ENCODE peak calls at places on chromosomes 11 and 22, in six cellular contexts. One of them, this sample, is unnamed. For H3K9me3, the result is how much of the 10 kb centered on the place peaks cover.

GRCh38 chr11:58527429-58527828 is 19.5 kb upstream of the OR5B21 start:
- DNase-seq in Peyer's patch: no peak
- DNase-seq in mesenchymal stem cell: no peak
- DNase-seq in CD4-positive, CD25-positive, alpha-beta regulatory T cell: no peak
- DNase-seq in CD8-positive, alpha-beta T cell: no peak
- DNase-seq in tibial nerve: no peak
- DNase-seq in this sample: no peak

GRCh38 chr11:31236052-31236652 is 133.4 kb downstream of the DCDC1 start:
- DNase-seq in Peyer's patch: no peak
- DNase-seq in mesenchymal stem cell: peak
- DNase-seq in CD4-positive, CD25-positive, alpha-beta regulatory T cell: no peak
- DNase-seq in CD8-positive, alpha-beta T cell: no peak
- DNase-seq in tibial nerve: no peak
- DNase-seq in this sample: no peak

GRCh38 chr11:115624065-115624464 is 119.8 kb upstream of the CADM1 start:
- DNase-seq in Peyer's patch: no peak
- DNase-seq in mesenchymal stem cell: peak
- DNase-seq in CD4-positive, CD25-positive, alpha-beta regulatory T cell: no peak
- DNase-seq in CD8-positive, alpha-beta T cell: no peak
- DNase-seq in tibial nerve: no peak
- DNase-seq in this sample: no peak

GRCh38 chr22:40040927-40041326 is 46.2 kb downstream of the FAM83F start:
- DNase-seq in Peyer's patch: no peak
- DNase-seq in mesenchymal stem cell: peak
- DNase-seq in CD4-positive, CD25-positive, alpha-beta regulatory T cell: no peak
- DNase-seq in CD8-positive, alpha-beta T cell: no peak
- DNase-seq in tibial nerve: peak
- DNase-seq in this sample: no peak

GRCh38 chr11:26649884-26650283 is 72.0 kb downstream of the SLC5A12 start:
- DNase-seq in Peyer's patch: no peak
- DNase-seq in mesenchymal stem cell: peak
- DNase-seq in CD4-positive, CD25-positive, alpha-beta regulatory T cell: no peak
- DNase-seq in CD8-positive, alpha-beta T cell: no peak
- DNase-seq in tibial nerve: no peak
- DNase-seq in this sample: no peak

GRCh38 chr22:20571531-20572007 is 64.2 kb downstream of the MED15 start:
- DNase-seq in Peyer's patch: no peak
- DNase-seq in mesenchymal stem cell: peak
- DNase-seq in CD4-positive, CD25-positive, alpha-beta regulatory T cell: peak
- DNase-seq in CD8-positive, alpha-beta T cell: peak
- DNase-seq in tibial nerve: no peak
- DNase-seq in this sample: peak

GRCh38 chr11:35619754-35620640 is 1.7 kb downstream of the FJX1 start:
- DNase-seq in Peyer's patch: peak
- DNase-seq in mesenchymal stem cell: peak
- DNase-seq in CD4-positive, CD25-positive, alpha-beta regulatory T cell: no peak
- DNase-seq in CD8-positive, alpha-beta T cell: no peak
- DNase-seq in tibial nerve: no peak
- DNase-seq in this sample: no peak

GRCh38 chr11:66472054-66472453 is 5.3 kb downstream of the PELI3 start:
- DNase-seq in Peyer's patch: no peak
- DNase-seq in mesenchymal stem cell: no peak
- DNase-seq in CD4-positive, CD25-positive, alpha-beta regulatory T cell: no peak
- DNase-seq in CD8-positive, alpha-beta T cell: no peak
- DNase-seq in tibial nerve: no peak
- DNase-seq in this sample: no peak

GRCh38 chr22:36606114-36606513 is 77.1 kb upstream of the EIF3D start:
- DNase-seq in Peyer's patch: no peak
- DNase-seq in mesenchymal stem cell: no peak
- DNase-seq in CD4-positive, CD25-positive, alpha-beta regulatory T cell: no peak
- DNase-seq in CD8-positive, alpha-beta T cell: no peak
- DNase-seq in tibial nerve: no peak
- DNase-seq in this sample: no peak

GRCh38 chr11:10488581-10489443 is 33.7 kb downstream of the AMPD3 start:
- DNase-seq in Peyer's patch: peak
- DNase-seq in mesenchymal stem cell: no peak
- DNase-seq in CD4-positive, CD25-positive, alpha-beta regulatory T cell: peak
- DNase-seq in CD8-positive, alpha-beta T cell: no peak
- DNase-seq in tibial nerve: no peak
- DNase-seq in this sample: no peak

GRCh38 chr11:133948711-133949110 is 8.1 kb downstream of the IGSF9B start:
- DNase-seq in Peyer's patch: no peak
- DNase-seq in mesenchymal stem cell: no peak
- DNase-seq in CD4-positive, CD25-positive, alpha-beta regulatory T cell: no peak
- DNase-seq in CD8-positive, alpha-beta T cell: no peak
- DNase-seq in tibial nerve: no peak
- DNase-seq in this sample: no peak

GRCh38 chr22:46998346-46998745 is 235.9 kb downstream of the TBC1D22A start:
- DNase-seq in Peyer's patch: no peak
- DNase-seq in mesenchymal stem cell: no peak
- DNase-seq in CD4-positive, CD25-positive, alpha-beta regulatory T cell: no peak
- DNase-seq in CD8-positive, alpha-beta T cell: no peak
- DNase-seq in tibial nerve: no peak
- DNase-seq in this sample: no peak

GRCh38 chr11:107787733-107788132 is 70.9 kb downstream of the SLC35F2 start:
- DNase-seq in Peyer's patch: no peak
- DNase-seq in mesenchymal stem cell: no peak
- DNase-seq in CD4-positive, CD25-positive, alpha-beta regulatory T cell: no peak
- DNase-seq in CD8-positive, alpha-beta T cell: no peak
- DNase-seq in tibial nerve: no peak
- DNase-seq in this sample: no peak

GRCh38 chr11:115996125-115996807 is 492.1 kb upstream of the CADM1 start:
- DNase-seq in Peyer's patch: no peak
- DNase-seq in mesenchymal stem cell: no peak
- DNase-seq in CD4-positive, CD25-positive, alpha-beta regulatory T cell: no peak
- DNase-seq in CD8-positive, alpha-beta T cell: no peak
- DNase-seq in tibial nerve: no peak
- DNase-seq in this sample: no peak

GRCh38 chr22:45430871-45431270 is 17.4 kb downstream of the RIBC2 start:
- DNase-seq in Peyer's patch: peak
- DNase-seq in mesenchymal stem cell: no peak
- DNase-seq in CD4-positive, CD25-positive, alpha-beta regulatory T cell: no peak
- DNase-seq in CD8-positive, alpha-beta T cell: no peak
- DNase-seq in tibial nerve: no peak
- DNase-seq in this sample: no peak

GRCh38 chr11:72306186-72306585 is 62.2 kb upstream of the PHOX2A start:
- DNase-seq in Peyer's patch: no peak
- DNase-seq in mesenchymal stem cell: no peak
- DNase-seq in CD4-positive, CD25-positive, alpha-beta regulatory T cell: no peak
- DNase-seq in CD8-positive, alpha-beta T cell: no peak
- DNase-seq in tibial nerve: no peak
- DNase-seq in this sample: no peak

GRCh38 chr11:123238297-123238696 is 43.2 kb upstream of the CLMP start:
- DNase-seq in Peyer's patch: no peak
- DNase-seq in mesenchymal stem cell: no peak
- DNase-seq in CD4-positive, CD25-positive, alpha-beta regulatory T cell: no peak
- DNase-seq in CD8-positive, alpha-beta T cell: no peak
- DNase-seq in tibial nerve: peak
- DNase-seq in this sample: no peak

GRCh38 chr11:27545946-27546345 is 39.4 kb upstream of the LIN7C start:
- DNase-seq in Peyer's patch: no peak
- DNase-seq in mesenchymal stem cell: no peak
- DNase-seq in CD4-positive, CD25-positive, alpha-beta regulatory T cell: no peak
- DNase-seq in CD8-positive, alpha-beta T cell: no peak
- DNase-seq in tibial nerve: no peak
- DNase-seq in this sample: no peak

GRCh38 chr11:71112990-71113389 is 139.4 kb downstream of the SHANK2 start:
- DNase-seq in Peyer's patch: no peak
- DNase-seq in mesenchymal stem cell: no peak
- DNase-seq in CD4-positive, CD25-positive, alpha-beta regulatory T cell: no peak
- DNase-seq in CD8-positive, alpha-beta T cell: no peak
- DNase-seq in tibial nerve: no peak
- DNase-seq in this sample: no peak

DNA sequence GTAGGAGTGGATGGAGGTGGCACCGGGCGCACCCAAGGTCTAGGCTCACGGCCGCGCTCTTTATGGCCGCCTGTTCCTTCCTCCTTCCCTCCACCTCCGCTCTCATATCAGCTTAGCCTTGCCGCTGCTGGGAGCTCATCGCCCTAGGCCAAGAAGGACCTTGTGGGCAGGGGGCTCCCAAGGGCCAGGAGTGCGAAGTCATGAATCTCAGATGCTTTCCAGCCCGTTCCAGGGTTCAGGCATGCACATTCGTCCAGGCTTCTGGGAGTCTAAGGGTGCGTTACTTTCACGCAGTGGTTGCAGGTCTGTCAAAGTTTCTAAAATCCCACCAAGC is 4.1 kb upstream of the GALR3 start:
- DNase-seq in Peyer's patch: no peak
- DNase-seq in mesenchymal stem cell: no peak
- DNase-seq in CD4-positive, CD25-positive, alpha-beta regulatory T cell: no peak
- DNase-seq in CD8-positive, alpha-beta T cell: no peak
- DNase-seq in tibial nerve: no peak
- DNase-seq in this sample: no peak
- H3K4me3 ChIP-seq in Peyer's patch: no peak
- H3K4me3 ChIP-seq in mesenchymal stem cell: peak
- H3K4me3 ChIP-seq in CD4-positive, CD25-positive, alpha-beta regulatory T cell: no peak
- H3K4me3 ChIP-seq in CD8-positive, alpha-beta T cell: peak
- H3K4me3 ChIP-seq in tibial nerve: peak
- H3K4me3 ChIP-seq in this sample: peak

DNA sequence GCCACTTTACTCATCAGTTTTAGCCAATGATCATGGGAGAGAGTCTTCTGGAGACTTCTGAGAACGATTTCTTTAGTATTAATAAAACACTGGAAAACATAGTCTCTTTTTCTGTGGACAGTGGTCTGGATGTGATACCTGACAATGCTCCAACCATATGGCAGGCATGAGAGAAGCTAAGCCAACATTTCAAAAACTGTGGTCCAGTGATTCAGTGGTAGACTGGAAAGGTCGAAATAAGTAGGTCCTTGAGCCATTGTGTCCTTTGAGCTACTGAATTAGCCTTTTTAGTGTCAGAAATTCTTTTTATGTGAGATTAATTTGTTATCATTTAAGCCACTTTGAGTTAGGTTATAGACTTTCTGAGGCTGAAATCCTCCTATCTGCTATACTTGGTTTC is 197.7 kb upstream of the CTSC start:
- DNase-seq in Peyer's patch: no peak
- DNase-seq in mesenchymal stem cell: peak
- DNase-seq in CD4-positive, CD25-positive, alpha-beta regulatory T cell: no peak
- DNase-seq in CD8-positive, alpha-beta T cell: no peak
- DNase-seq in tibial nerve: no peak
- DNase-seq in this sample: no peak
- H3K27ac ChIP-seq in Peyer's patch: no peak
- H3K27ac ChIP-seq in mesenchymal stem cell: no peak
- H3K27ac ChIP-seq in CD4-positive, CD25-positive, alpha-beta regulatory T cell: no peak
- H3K27ac ChIP-seq in CD8-positive, alpha-beta T cell: no peak
- H3K27ac ChIP-seq in tibial nerve: no peak
- H3K27ac ChIP-seq in this sample: no peak

DNA sequence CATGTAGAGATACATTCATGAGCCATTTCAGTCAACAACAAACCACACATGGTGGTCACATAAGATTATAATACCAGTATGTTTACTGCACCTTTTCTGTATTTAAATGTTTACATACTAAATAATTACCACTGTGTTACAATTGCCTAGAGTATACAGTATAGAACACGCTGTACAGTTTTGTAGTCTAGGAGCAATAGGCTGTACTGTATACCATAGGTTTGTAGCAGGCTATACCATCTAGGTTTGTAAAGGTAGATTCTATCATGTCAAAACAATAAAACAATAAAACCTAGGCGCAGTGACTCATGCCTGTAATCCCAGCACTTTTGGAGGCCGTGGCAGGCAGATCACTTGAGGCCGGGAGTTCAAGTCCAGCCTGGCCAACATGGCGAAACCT is 1.1 kb downstream of the TRIM48 start:
- DNase-seq in Peyer's patch: no peak
- DNase-seq in mesenchymal stem cell: no peak
- DNase-seq in CD4-positive, CD25-positive, alpha-beta regulatory T cell: no peak
- DNase-seq in CD8-positive, alpha-beta T cell: no peak
- DNase-seq in tibial nerve: no peak
- DNase-seq in this sample: no peak
- H3K9me3 ChIP-seq in Peyer's patch: under half
- H3K9me3 ChIP-seq in mesenchymal stem cell: under half
- H3K9me3 ChIP-seq in CD4-positive, CD25-positive, alpha-beta regulatory T cell: under half
- H3K9me3 ChIP-seq in CD8-positive, alpha-beta T cell: under half
- H3K9me3 ChIP-seq in tibial nerve: under half
- H3K9me3 ChIP-seq in this sample: under half

DNA sequence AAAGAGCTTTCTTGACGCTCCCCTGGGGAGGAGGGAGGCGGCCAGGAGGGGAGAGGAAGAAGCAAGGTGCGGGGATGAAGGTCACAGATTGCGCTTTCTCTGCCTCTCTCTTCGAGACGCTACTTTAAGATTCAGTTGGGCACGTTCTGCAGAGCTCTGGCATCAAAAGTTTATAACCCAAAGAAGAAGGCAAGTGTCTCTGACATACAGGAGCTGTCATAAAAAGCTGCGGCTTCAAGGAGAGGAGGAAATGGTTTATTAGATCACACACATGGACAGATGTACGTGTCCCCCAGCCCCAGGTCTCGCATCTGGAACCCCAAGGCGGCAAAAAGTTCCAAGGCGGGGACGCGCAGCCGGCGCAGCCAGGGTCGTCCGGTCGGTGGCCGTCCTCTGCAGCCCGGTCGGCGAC is 589.0 kb downstream of the OPCML start:
- DNase-seq in Peyer's patch: no peak
- DNase-seq in mesenchymal stem cell: peak
- DNase-seq in CD4-positive, CD25-positive, alpha-beta regulatory T cell: no peak
- DNase-seq in CD8-positive, alpha-beta T cell: no peak
- DNase-seq in tibial nerve: no peak
- DNase-seq in this sample: no peak
- H3K4me3 ChIP-seq in Peyer's patch: no peak
- H3K4me3 ChIP-seq in mesenchymal stem cell: peak
- H3K4me3 ChIP-seq in CD4-positive, CD25-positive, alpha-beta regulatory T cell: no peak
- H3K4me3 ChIP-seq in CD8-positive, alpha-beta T cell: no peak
- H3K4me3 ChIP-seq in tibial nerve: peak
- H3K4me3 ChIP-seq in this sample: no peak

DNA sequence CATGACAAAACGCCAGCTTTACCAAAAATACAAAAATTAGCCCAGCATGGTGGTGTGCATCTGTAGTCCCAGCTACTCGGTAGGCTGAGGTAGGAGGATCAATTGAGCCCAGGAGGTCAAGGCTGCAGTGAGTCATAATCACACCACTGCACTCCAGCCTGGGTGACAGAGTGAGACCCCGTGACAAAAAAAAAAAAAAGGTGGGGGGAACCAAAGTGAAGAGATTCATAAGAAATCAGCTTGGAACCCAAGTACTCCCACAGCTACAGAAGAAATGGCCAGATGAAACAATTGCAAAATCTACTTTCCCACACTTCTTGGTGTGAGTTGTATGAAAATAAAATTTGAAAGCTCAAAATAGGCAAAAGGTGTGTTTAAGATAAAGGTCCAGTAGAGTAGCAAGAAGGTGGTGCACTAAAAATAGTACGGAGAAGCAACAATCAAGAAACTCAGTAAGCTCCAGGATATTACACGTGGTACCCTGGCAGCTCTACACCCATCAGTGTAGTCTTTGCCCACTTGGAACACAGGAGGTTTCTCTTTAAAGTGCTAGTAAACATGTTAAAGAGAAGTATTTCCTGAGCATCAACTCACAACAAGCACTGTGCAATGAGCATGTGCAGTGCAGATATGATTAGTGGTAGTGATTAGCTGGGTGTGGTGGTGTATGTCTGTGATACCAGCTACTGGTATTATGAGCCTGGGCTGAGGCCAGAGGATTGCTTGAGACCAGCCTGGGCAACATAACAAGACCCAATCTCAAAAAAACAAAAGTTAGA is 5.3 kb downstream of the HARBI1 start:
- DNase-seq in Peyer's patch: no peak
- DNase-seq in mesenchymal stem cell: no peak
- DNase-seq in CD4-positive, CD25-positive, alpha-beta regulatory T cell: peak
- DNase-seq in CD8-positive, alpha-beta T cell: no peak
- DNase-seq in tibial nerve: no peak
- DNase-seq in this sample: no peak
- H3K27ac ChIP-seq in Peyer's patch: no peak
- H3K27ac ChIP-seq in mesenchymal stem cell: no peak
- H3K27ac ChIP-seq in CD4-positive, CD25-positive, alpha-beta regulatory T cell: peak
- H3K27ac ChIP-seq in CD8-positive, alpha-beta T cell: no peak
- H3K27ac ChIP-seq in tibial nerve: no peak
- H3K27ac ChIP-seq in this sample: no peak

GRCh38 chr11:125398475-125398874 is 97.6 kb downstream of the FEZ1 start:
- DNase-seq in Peyer's patch: peak
- DNase-seq in mesenchymal stem cell: no peak
- DNase-seq in CD4-positive, CD25-positive, alpha-beta regulatory T cell: no peak
- DNase-seq in CD8-positive, alpha-beta T cell: no peak
- DNase-seq in tibial nerve: no peak
- DNase-seq in this sample: no peak
- H3K9me3 ChIP-seq in Peyer's patch: under half
- H3K9me3 ChIP-seq in mesenchymal stem cell: under half
- H3K9me3 ChIP-seq in CD4-positive, CD25-positive, alpha-beta regulatory T cell: under half
- H3K9me3 ChIP-seq in CD8-positive, alpha-beta T cell: under half
- H3K9me3 ChIP-seq in tibial nerve: under half
- H3K9me3 ChIP-seq in this sample: under half

This sample was measured in effector memory CD4-positive, alpha-beta T cell.